ENCODE peak calls at places on chromosomes 4 and X, in seven cellular contexts. M is GM12891, B is H1, O is SK-N-SH, G is K562, Z is GM12878, P is HepG2. K is an unnamed sample.

GRCh38 chr4:72987741-72988729 is 81.5 kb downstream of the COX18 start:
- DNase-seq in B (no peak), Z (no peak), P (no peak), O (no peak), M (no peak), G (no peak), K (no peak)

GRCh38 chr4:151690884-151691283 is 69.9 kb downstream of the GATB start:
- DNase-seq in Z (no peak), G (no peak), O (peak; percentile 36), M (no peak), P (no peak), B (no peak), K (no peak)

GRCh38 chr4:39770005-39770404 is 72.1 kb downstream of the UBE2K start:
- DNase-seq in O (no peak), P (no peak), Z (no peak), G (no peak), B (no peak), M (no peak), K (no peak)

GRCh38 chrX:110418857-110419249 is 60.2 kb downstream of the RTL9 start:
- DNase-seq in O (no peak), M (no peak), P (no peak), B (no peak), Z (no peak), G (no peak), K (no peak)

GRCh38 chr4:62528874-62529273 is 1328.7 kb downstream of the ADGRL3 start:
- DNase-seq in Z (no peak), M (no peak), B (no peak), G (no peak), P (no peak), O (no peak), K (no peak)

GRCh38 chr4:176988226-176988625 is 195.5 kb upstream of the VEGFC start:
- DNase-seq in G (no peak), B (no peak), Z (no peak), M (no peak), P (no peak), O (no peak), K (no peak)

GRCh38 chrX:150887906-150888465 is 10.5 kb downstream of the CD99L2 start:
- DNase-seq in O (no peak), M (no peak), G (no peak), B (no peak), Z (no peak), P (no peak), K (no peak)

GRCh38 chr4:70721747-70722146 is at the start of gene RUFY3:
- DNase-seq in G (peak; percentile 30), B (no peak), P (no peak), M (no peak), O (peak; percentile 80), Z (no peak), K (no peak)

GRCh38 chr4:54095110-54095800 is 4.7 kb upstream of the GSX2 start:
- DNase-seq in Z (no peak), O (no peak), G (no peak), B (no peak), M (no peak), P (no peak), K (no peak)

GRCh38 chr4:186845137-186845842 is 121.6 kb upstream of the FAT1 start:
- DNase-seq in O (no peak), P (peak; percentile 20), Z (no peak), B (no peak), M (no peak), G (peak; percentile 90), K (no peak)

GRCh38 chr4:95694411-95694810 is 145.5 kb upstream of the PDHA2 start:
- DNase-seq in O (no peak), B (no peak), M (no peak), P (no peak), G (no peak), Z (no peak), K (no peak)

GRCh38 chrX:65601126-65601525 is 66.3 kb upstream of the MSN start:
- DNase-seq in B (no peak), O (no peak), M (no peak), Z (no peak), G (no peak), P (no peak), K (no peak)

GRCh38 chr4:100286601-100287000 is 96.3 kb upstream of the DDIT4L start:
- DNase-seq in O (no peak), M (no peak), G (no peak), B (no peak), P (no peak), Z (no peak), K (no peak)

GRCh38 chr4:94650129-94650495 is 107.6 kb upstream of the BMPR1B start:
- DNase-seq in O (no peak), M (no peak), P (no peak), G (no peak), Z (no peak), B (no peak), K (no peak)

GRCh38 chr4:84451546-84451945 is 47.5 kb downstream of the NKX6-1 start:
- DNase-seq in O (no peak), Z (no peak), B (no peak), P (no peak), M (no peak), G (peak; percentile 1), K (no peak)

GRCh38 chr4:83320548-83320947 is 14.1 kb downstream of the HPSE start:
- DNase-seq in B (no peak), M (no peak), G (no peak), O (no peak), Z (no peak), P (no peak), K (no peak)

GRCh38 chrX:44106864-44107263 is 133.7 kb upstream of the NDP start:
- DNase-seq in O (no peak), B (no peak), Z (no peak), G (no peak), M (no peak), P (no peak), K (no peak)

GRCh38 chr4:172683016-172683415 is 485.6 kb upstream of the GALNT7 start:
- DNase-seq in P (no peak), Z (no peak), O (no peak), G (no peak), M (no peak), B (no peak), K (no peak)

GRCh38 chr4:74097631-74098550 is 1.1 kb downstream of the CXCL2 start:
- DNase-seq in O (no peak), G (peak; percentile 56), P (no peak), B (no peak), M (no peak), Z (no peak), K (no peak)

GRCh38 chr4:180513076-180513475 is 1730.1 kb upstream of the TENM3 start:
- DNase-seq in O (no peak), P (no peak), M (no peak), B (no peak), G (no peak), Z (no peak), K (no peak)

GRCh38 chrX:112798736-112799135 is 41.9 kb downstream of the AMOT start:
- DNase-seq in M (no peak), P (no peak), G (no peak), O (no peak), Z (no peak), B (no peak), K (no peak)

GRCh38 chr4:145734576-145735329 is 54.8 kb downstream of the C4orf51 start:
- DNase-seq in O (no peak), P (peak; percentile 36), M (no peak), G (peak; percentile 2), B (no peak), Z (peak; percentile 27), K (no peak)

GRCh38 chr4:10160280-10160856 is 43.8 kb upstream of the WDR1 start:
- DNase-seq in O (no peak), M (no peak), P (peak; percentile 18), Z (no peak), G (peak; percentile 68), B (no peak), K (no peak)
- TF ChIP-seq TAF1 in O (no peak), M (no peak), P (no peak), Z (no peak), G (no peak), B (no peak), K (no peak)

GRCh38 chr4:87932718-87933136 is 42.8 kb upstream of the SPP1 start:
- DNase-seq in B (no peak), P (no peak), Z (no peak), M (no peak), O (no peak), G (no peak), K (no peak)
- TF ChIP-seq TAF1 in B (peak; percentile 19), P (no peak), Z (no peak), M (no peak), O (no peak), G (no peak), K (no peak)

GRCh38 chrX:153493085-153493484 is 1.7 kb upstream of the BGN start:
- DNase-seq in P (no peak), O (no peak), G (no peak), Z (no peak), M (no peak), B (no peak), K (no peak)

GRCh38 chrX:153495903-153496629 is 1.3 kb downstream of the BGN start:
- DNase-seq in Z (no peak), O (no peak), P (no peak), B (no peak), M (no peak), G (no peak), K (no peak)

GRCh38 chrX:153495362-153495751 is 577 bp downstream of the BGN start:
- DNase-seq in P (no peak), B (no peak), Z (no peak), M (no peak), G (no peak), O (no peak), K (no peak)

GRCh38 chrX:153494061-153494460 is 719 bp upstream of the BGN start:
- DNase-seq in M (no peak), P (no peak), Z (no peak), B (no peak), O (no peak), G (no peak), K (no peak)

GRCh38 chrX:153494541-153495361 is at the start of gene BGN:
- DNase-seq in M (no peak), B (peak; percentile 55), Z (no peak), G (peak; percentile 34), O (peak; percentile 68), P (peak; percentile 26), K (no peak)
- TF ChIP-seq TAF1 in M (no peak), B (no peak), Z (no peak), G (no peak), O (no peak), P (no peak), K (no peak)

GRCh38 chr4:154741877-154742851 is 1.6 kb upstream of the LRAT start:
- DNase-seq in O (peak; percentile 30), G (no peak), M (peak; percentile 14), Z (no peak), B (peak; percentile 64), P (no peak), K (no peak)
- TF ChIP-seq TAF1 in O (no peak), G (no peak), M (no peak), Z (no peak), B (peak; percentile 11), P (no peak), K (no peak)

K was measured in GM12892.